ENCODE peak calls at places on chromosome 14, in five cellular contexts. C is neuronal stem cell, E is trophoblast cell, D is H1, R is IMR-90. B is an unnamed sample.

GRCh38 chr14:97539884-97540283 is 742.7 kb downstream of the VRK1 start:
- DNase-seq in C (no peak), E (no peak), D (no peak), R (no peak), B (no peak)

GRCh38 chr14:103537175-103537990 is 8.4 kb downstream of the TRMT61A start:
- DNase-seq in C (no peak), E (no peak), D (no peak), R (peak; percentile 55), B (peak; percentile 23)

GRCh38 chr14:67428501-67429031 is 16.6 kb upstream of the PLEK2 start:
- DNase-seq in C (no peak), E (peak; percentile 93), D (no peak), R (peak; percentile 75), B (peak; percentile 57)

GRCh38 chr14:24285351-24285750 is 14.0 kb upstream of the RABGGTA start:
- DNase-seq in C (no peak), E (no peak), D (no peak), R (no peak), B (no peak)

GRCh38 chr14:36514278-36515104 is 5.5 kb downstream of the NKX2-1 start:
- DNase-seq in C (no peak), E (no peak), D (no peak), R (no peak), B (no peak)

GRCh38 chr14:68193970-68194634 is 374.5 kb downstream of the RAD51B start:
- DNase-seq in C (no peak), E (no peak), D (no peak), R (no peak), B (no peak)

GRCh38 chr14:104281768-104282301 is 143.4 kb downstream of the KIF26A start:
- DNase-seq in C (no peak), E (no peak), D (no peak), R (no peak), B (no peak)

GRCh38 chr14:104397956-104398355 is 181.6 kb upstream of the C14orf180 start:
- DNase-seq in C (no peak), E (no peak), D (no peak), R (no peak), B (peak; percentile 7)

GRCh38 chr14:63245893-63246292 is 41.6 kb downstream of the RHOJ start:
- DNase-seq in C (no peak), E (no peak), D (no peak), R (no peak), B (no peak)

GRCh38 chr14:106506901-106507305 is 980.5 kb downstream of the TMEM121 start:
- DNase-seq in C (no peak), E (no peak), D (no peak), R (no peak), B (no peak)

GRCh38 chr14:89504602-89505320 is 87.7 kb upstream of the FOXN3 start:
- DNase-seq in C (no peak), E (no peak), D (no peak), R (peak; percentile 84), B (peak; percentile 72)

GRCh38 chr14:104819361-104819771 is 18.5 kb downstream of the ZBTB42 start:
- DNase-seq in C (no peak), E (no peak), D (no peak), R (no peak), B (no peak)

GRCh38 chr14:89339158-89339557 is 77.9 kb downstream of the FOXN3 start:
- DNase-seq in C (no peak), E (no peak), D (no peak), R (no peak), B (no peak)

GRCh38 chr14:56244138-56244789 is 126.1 kb downstream of the PELI2 start:
- DNase-seq in C (no peak), E (no peak), D (no peak), R (peak; percentile 94), B (no peak)

GRCh38 chr14:21278632-21279031 is 1.3 kb upstream of the RPGRIP1 start:
- DNase-seq in C (no peak), E (no peak), D (no peak), R (no peak), B (no peak)

GRCh38 chr14:29926701-29927595 is 699 bp downstream of the PRKD1 start:
- DNase-seq in C (peak; percentile 57), E (no peak), D (no peak), R (peak; percentile 43), B (peak; percentile 52)

GRCh38 chr14:69904246-69904645 is 25.0 kb downstream of the SMOC1 start:
- DNase-seq in C (no peak), E (no peak), D (no peak), R (no peak), B (no peak)

GRCh38 chr14:80636071-80636470 is 305.5 kb downstream of the CEP128 start:
- DNase-seq in C (no peak), E (no peak), D (no peak), R (peak; percentile 17), B (no peak)

GRCh38 chr14:53331247-53331646 is 178.1 kb upstream of the DDHD1 start:
- DNase-seq in C (no peak), E (no peak), D (no peak), R (peak; percentile 93), B (peak; percentile 39)

GRCh38 chr14:64703393-64704144 is 655 bp upstream of the PLEKHG3 start:
- DNase-seq in C (no peak), E (no peak), D (no peak), R (no peak), B (peak; percentile 51)

GRCh38 chr14:56131004-56131864 is 13.0 kb downstream of the PELI2 start:
- DNase-seq in C (no peak), E (no peak), D (no peak), R (no peak), B (no peak)

GRCh38 chr14:52377940-52378339 is 63.8 kb downstream of the PTGER2 start:
- DNase-seq in C (no peak), E (no peak), D (no peak), R (no peak), B (no peak)

GRCh38 chr14:102314242-102315011 is 5.1 kb upstream of the ZNF839 start:
- DNase-seq in C (peak; percentile 68), E (peak; percentile 62), D (no peak), R (peak; percentile 79), B (peak; percentile 79)

GRCh38 chr14:69710378-69710777 is 56.6 kb upstream of the SRSF5 start:
- DNase-seq in C (no peak), E (no peak), D (no peak), R (no peak), B (no peak)

GRCh38 chr14:65336191-65336591 is 76.3 kb upstream of the FUT8 start:
- DNase-seq in C (no peak), E (peak; percentile 19), D (no peak), R (peak; percentile 73), B (peak; percentile 86)

GRCh38 chr14:24329736-24330135 is 5.1 kb downstream of the ADCY4 start:
- DNase-seq in C (no peak), E (no peak), D (no peak), R (no peak), B (no peak)

GRCh38 chr14:53951661-53952265 is 4.9 kb downstream of the BMP4 start:
- DNase-seq in C (no peak), E (peak; percentile 82), D (no peak), R (no peak), B (peak; percentile 45)

GRCh38 chr14:65462411-65462810 is 49.9 kb downstream of the FUT8 start:
- DNase-seq in C (no peak), E (no peak), D (no peak), R (peak; percentile 60), B (no peak)

GRCh38 chr14:72970058-72970630 is 43.9 kb downstream of the DCAF4 start:
- DNase-seq in C (no peak), E (no peak), D (no peak), R (no peak), B (no peak)

GRCh38 chr14:57889245-57889644 is 23.4 kb upstream of the SLC35F4 start:
- DNase-seq in C (no peak), E (no peak), D (no peak), R (no peak), B (no peak)

GRCh38 chr14:74634964-74635363 is 22.9 kb upstream of the LTBP2 start:
- DNase-seq in C (no peak), E (no peak), D (no peak), R (no peak), B (no peak)

GRCh38 chr14:89773644-89774316 is 180.8 kb downstream of the EFCAB11 start:
- DNase-seq in C (no peak), E (peak; percentile 57), D (peak; percentile 29), R (peak; percentile 47), B (peak; percentile 69)

GRCh38 chr14:67285876-67286452 is 44.7 kb downstream of the PALS1 start:
- DNase-seq in C (no peak), E (no peak), D (no peak), R (peak; percentile 64), B (peak; percentile 57)

GRCh38 chr14:91409991-91410401 is 7.6 kb downstream of the CCDC88C start:
- DNase-seq in C (no peak), E (no peak), D (no peak), R (no peak), B (no peak)
- H3K9ac ChIP-seq in C (no peak overlapping the region), E (no peak overlapping the region), D (no peak overlapping the region), R (no peak overlapping the region), B (no peak overlapping the region)

DNA sequence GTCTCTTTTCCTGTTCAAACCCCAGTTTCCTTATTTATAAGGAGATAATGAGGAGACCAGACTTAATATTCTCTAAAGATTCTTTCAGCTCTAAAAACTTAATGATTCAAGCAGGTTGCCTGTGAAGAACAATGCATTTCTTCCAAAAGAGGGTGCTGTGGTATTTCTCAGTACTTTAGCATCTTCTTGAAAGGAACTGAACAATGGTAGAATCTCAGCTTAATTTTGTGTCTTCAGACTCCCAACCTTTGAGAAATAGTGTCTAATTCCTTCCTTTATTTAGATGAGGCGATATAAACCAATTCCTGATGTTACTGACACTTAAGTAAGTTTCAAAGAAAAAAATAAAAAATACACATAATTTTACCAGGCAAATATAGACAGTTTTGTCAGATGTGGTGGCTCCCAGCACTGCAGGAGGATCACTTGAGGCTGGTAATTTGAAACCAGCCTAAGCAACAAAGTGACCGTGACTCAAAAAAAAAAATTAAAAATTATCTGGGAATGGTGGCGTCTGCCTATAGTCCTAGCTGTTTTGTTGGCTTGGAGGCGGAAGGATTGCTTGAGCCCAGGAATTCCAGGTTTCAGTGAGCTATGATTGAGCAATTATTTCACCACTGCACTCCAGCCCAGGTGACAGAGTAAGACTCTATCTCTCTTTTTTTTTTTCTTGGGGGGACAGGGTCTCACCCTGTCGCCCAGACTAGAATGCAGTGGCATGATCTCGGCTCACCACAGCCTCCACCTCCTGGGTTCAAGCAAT is 76.9 kb upstream of the PSMA6 start:
- DNase-seq in C (peak; percentile 30), E (peak; percentile 37), D (no peak), R (peak; percentile 80), B (peak; percentile 79)
- H3K18ac ChIP-seq in C (no peak overlapping the region), E (no peak overlapping the region), D (no peak overlapping the region), R (no peak overlapping the region), B (no peak overlapping the region)

GRCh38 chr14:95530461-95531170 is 4.2 kb upstream of the GLRX5 start:
- DNase-seq in C (no peak), E (peak; percentile 98), D (no peak), R (no peak), B (no peak)
- H3K4me3 ChIP-seq in C (no peak overlapping the region), E (no peak overlapping the region), D (no peak overlapping the region), R (no peak overlapping the region), B (no peak overlapping the region)

DNA sequence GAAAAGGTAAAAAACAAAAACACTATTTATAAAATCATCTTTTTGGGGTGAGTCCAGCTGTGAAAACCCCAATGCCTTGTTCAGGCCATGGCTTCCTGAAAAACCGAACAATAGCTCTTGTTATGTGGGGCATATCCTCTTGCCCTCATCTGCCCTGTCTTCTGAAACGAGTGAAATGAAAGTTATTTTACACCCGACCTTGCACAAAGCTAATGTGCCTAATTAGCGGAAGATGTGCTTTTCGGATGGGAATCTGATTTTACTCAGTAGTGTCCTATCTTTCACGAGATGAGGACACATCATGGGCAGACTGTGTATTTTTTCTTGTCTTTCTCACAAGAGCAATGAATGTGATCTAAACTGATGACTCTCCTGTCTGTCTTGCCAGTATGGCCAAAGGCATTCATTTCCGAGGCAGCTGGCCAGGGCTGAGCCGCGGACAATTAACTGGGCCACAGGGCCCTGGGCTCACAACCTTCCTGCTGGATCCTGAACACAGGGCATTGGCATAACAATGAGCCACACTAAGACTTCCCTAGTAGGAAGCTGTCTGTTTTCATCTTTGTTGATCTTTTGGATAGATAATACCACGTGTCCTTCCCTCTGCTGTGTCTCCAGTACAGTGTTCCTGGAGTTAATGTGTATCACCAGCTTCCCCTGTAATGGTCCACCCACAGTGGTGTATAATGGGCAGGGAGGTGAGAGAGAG is 86.0 kb upstream of the HIF1A start:
- DNase-seq in C (no peak), E (peak; percentile 80), D (peak; percentile 46), R (peak; percentile 66), B (peak; percentile 70)
- H3K9ac ChIP-seq in C (no peak overlapping the region), E (no peak overlapping the region), D (no peak overlapping the region), R (peak overlapping the region; percentile 52), B (peak overlapping the region; percentile 38)

B was measured in mesenchymal stem cell.